ENCODE peak calls at places on chromosomes 4 and X, in eight cellular contexts. O is HCT116, C is GM12878, S is HepG2, X is GM23338, P is K562, T is Panc1, V is upper lobe of left lung. N is an unnamed sample.

GRCh38 chr4:97938141-97938540 is 205.1 kb downstream of the STPG2 start:
- ATAC-seq in O (no peak), C (no peak), S (no peak), X (no peak), P (no peak), T (no peak), V (no peak), N (peak; percentile 7)

GRCh38 chr4:53121304-53121865 is 244.5 kb downstream of the SCFD2 start:
- ATAC-seq in O (no peak), C (no peak), S (no peak), X (no peak), P (no peak), T (no peak), V (no peak), N (no peak)

GRCh38 chr4:88720749-88721428 is 23.3 kb upstream of the NAP1L5 start:
- ATAC-seq in O (no peak), C (no peak), S (peak; percentile 22), X (no peak), P (no peak), T (no peak), V (no peak), N (no peak)

GRCh38 chr4:128553665-128554515 is 255.6 kb upstream of the JADE1 start:
- ATAC-seq in O (no peak), C (no peak), S (no peak), X (no peak), P (peak; percentile 18), T (no peak), V (no peak), N (no peak)

GRCh38 chr4:37478151-37478550 is 208.0 kb downstream of the RELL1 start:
- ATAC-seq in O (no peak), C (no peak), S (no peak), X (no peak), P (no peak), T (no peak), V (no peak), N (no peak)

GRCh38 chrX:134520860-134521390 is 61.0 kb downstream of the HPRT1 start:
- ATAC-seq in O (peak; percentile 83), C (peak; percentile 91), S (peak; percentile 76), X (peak; percentile 98), P (peak; percentile 96), T (peak; percentile 96), V (peak; percentile 76), N (no peak)

GRCh38 chrX:119622356-119623232 is 16.4 kb upstream of the NKRF start:
- ATAC-seq in O (no peak), C (no peak), S (no peak), X (no peak), P (no peak), T (no peak), V (no peak), N (no peak)

GRCh38 chr4:1085404-1085799 is 28.0 kb downstream of the RNF212 start:
- ATAC-seq in O (no peak), C (no peak), S (no peak), X (no peak), P (no peak), T (no peak), V (no peak), N (no peak)

GRCh38 chr4:110486226-110486625 is 10.3 kb downstream of the ENPEP start:
- ATAC-seq in O (no peak), C (no peak), S (no peak), X (no peak), P (no peak), T (no peak), V (no peak), N (no peak)

GRCh38 chrX:17741123-17741511 is 3.8 kb downstream of the SCML1 start:
- ATAC-seq in O (no peak), C (no peak), S (peak; percentile 47), X (no peak), P (no peak), T (no peak), V (no peak), N (no peak)

GRCh38 chr4:170776983-170777382 is 687.2 kb upstream of the AADAT start:
- ATAC-seq in O (no peak), C (peak; percentile 21), S (no peak), X (no peak), P (no peak), T (no peak), V (no peak), N (no peak)

GRCh38 chr4:102574317-102574716 is 73.2 kb downstream of the NFKB1 start:
- ATAC-seq in O (no peak), C (no peak), S (no peak), X (no peak), P (peak; percentile 65), T (no peak), V (no peak), N (no peak)

GRCh38 chr4:52911684-52912294 is 49.7 kb downstream of the RASL11B start:
- ATAC-seq in O (peak; percentile 94), C (peak; percentile 96), S (peak; percentile 82), X (peak; percentile 90), P (peak; percentile 94), T (peak; percentile 69), V (no peak), N (no peak)

GRCh38 chr4:48162162-48162561 is 28.1 kb upstream of the TXK start:
- ATAC-seq in O (no peak), C (no peak), S (no peak), X (no peak), P (no peak), T (no peak), V (no peak), N (no peak)

DNA sequence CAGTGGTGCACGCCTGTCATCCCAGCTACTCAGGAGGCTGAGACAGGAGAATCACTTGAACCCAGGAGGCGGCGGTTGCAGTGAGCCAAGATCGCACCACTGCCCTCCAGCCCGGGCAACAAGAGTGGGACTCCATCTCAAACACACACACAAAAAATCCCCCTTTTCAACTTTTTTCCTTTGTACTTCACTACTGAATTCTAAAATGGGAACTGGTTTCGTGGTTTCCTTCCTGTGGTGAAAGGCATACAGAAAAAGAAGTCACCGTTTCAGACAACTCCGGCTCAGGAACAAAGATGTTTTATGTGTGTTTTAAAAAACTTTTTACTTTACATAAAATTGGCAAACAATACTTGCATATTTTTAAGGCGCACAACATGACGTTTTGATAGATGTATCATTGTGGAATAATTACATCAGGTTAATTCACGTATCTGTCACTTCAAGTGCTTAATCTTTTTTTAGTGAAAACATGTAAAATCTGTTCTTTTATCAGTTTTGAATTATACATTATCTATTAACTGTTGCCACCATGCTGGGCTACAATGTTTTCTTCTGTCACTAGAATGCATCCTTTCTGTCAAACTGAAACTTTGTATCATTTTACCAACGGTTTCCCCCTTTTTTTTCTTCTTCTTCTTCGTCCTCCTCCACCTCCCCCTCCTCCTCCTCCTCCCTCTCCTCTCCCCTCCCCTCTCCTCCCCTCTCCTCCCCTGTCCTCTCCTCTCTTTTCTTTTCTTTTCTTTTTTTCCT is 186.0 kb downstream of the CRLF2 start:
- ATAC-seq in O (no peak), C (peak; percentile 81), S (no peak), X (no peak), P (no peak), T (no peak), V (no peak), N (no peak)
- H3K4me3 ChIP-seq in O (no peak overlapping the region), C (peak overlapping the region; percentile 22), S (no peak overlapping the region), X (no peak overlapping the region), P (no peak overlapping the region), T (no peak overlapping the region), V (no peak overlapping the region), N (no peak overlapping the region)

GRCh38 chrX:34382416-34382815 is 250.3 kb upstream of the FAM47A start:
- ATAC-seq in O (no peak), C (no peak), S (no peak), X (no peak), P (no peak), T (no peak), V (no peak), N (no peak)
- TF ChIP-seq POLR2AphosphoS5 in O (no peak), C (no peak), S (no peak), X (no peak), P (no peak), T (no peak), V (no peak), N (no peak)

GRCh38 chr4:100421356-100421978 is 96.4 kb downstream of the EMCN start:
- ATAC-seq in O (peak; percentile 85), C (no peak), S (peak; percentile 44), X (peak; percentile 60), P (no peak), T (no peak), V (no peak), N (no peak)
- H3K4me3 ChIP-seq in O (no peak overlapping the region), C (no peak overlapping the region), S (no peak overlapping the region), X (no peak overlapping the region), P (no peak overlapping the region), T (no peak overlapping the region), V (no peak overlapping the region), N (no peak overlapping the region)

DNA sequence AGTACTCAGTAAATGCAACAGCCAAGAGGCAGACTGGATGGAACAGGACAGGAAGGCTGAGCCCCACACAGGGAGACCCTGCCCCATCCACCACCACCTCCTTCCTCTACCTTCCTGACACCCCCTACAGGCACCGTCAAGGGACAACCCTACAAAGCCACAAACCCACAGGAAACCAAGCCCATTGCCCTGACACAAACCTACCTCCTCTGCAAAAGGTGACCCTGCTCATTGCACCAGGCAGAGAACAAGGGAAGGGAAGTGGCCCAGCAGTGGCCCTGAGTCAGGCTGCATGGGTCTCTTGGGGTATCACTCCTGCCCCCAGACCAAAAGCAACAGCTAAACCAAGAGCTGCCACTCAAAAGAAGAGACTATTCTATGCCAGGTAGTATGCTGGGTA is 21.0 kb downstream of the JAKMIP1 start:
- ATAC-seq in O (no peak), C (no peak), S (no peak), X (no peak), P (no peak), T (no peak), V (no peak), N (no peak)
- TF ChIP-seq POLR2AphosphoS5 in O (no peak), C (no peak), S (no peak), X (no peak), P (no peak), T (no peak), V (no peak), N (no peak)

GRCh38 chrX:2320580-2321327 is 180.0 kb downstream of the DHRSX start:
- ATAC-seq in O (no peak), C (no peak), S (peak; percentile 84), X (no peak), P (no peak), T (no peak), V (peak; percentile 86), N (no peak)

GRCh38 chrX:2324116-2324515 is 176.7 kb downstream of the DHRSX start:
- ATAC-seq in O (no peak), C (no peak), S (no peak), X (no peak), P (no peak), T (no peak), V (no peak), N (no peak)

GRCh38 chrX:2321411-2321810 is 179.4 kb downstream of the DHRSX start:
- ATAC-seq in O (no peak), C (no peak), S (no peak), X (no peak), P (no peak), T (no peak), V (no peak), N (no peak)

GRCh38 chrX:2327423-2327822 is 173.4 kb downstream of the DHRSX start:
- ATAC-seq in O (no peak), C (no peak), S (no peak), X (no peak), P (no peak), T (no peak), V (no peak), N (no peak)

GRCh38 chrX:2325076-2325784 is 175.5 kb downstream of the DHRSX start:
- ATAC-seq in O (no peak), C (peak; percentile 82), S (no peak), X (no peak), P (peak; percentile 83), T (no peak), V (no peak), N (peak; percentile 89)
- H3K4me3 ChIP-seq in O (no peak overlapping the region), C (peak overlapping the region; percentile 71), S (no peak overlapping the region), X (no peak overlapping the region), P (peak overlapping the region; percentile 41), T (no peak overlapping the region), V (peak overlapping the region; percentile 48), N (peak overlapping the region; percentile 28)

N was measured in gastroesophageal sphincter.